ENCODE peak calls at places on chromosomes 13 and 19, in seven cellular contexts. B is cardiac fibroblast, V is lower lobe of right lung, H is LHCN-M2, Y is mesendoderm, R is left ventricle myocardium superior, M is NCI-H1930. S is an unnamed sample.

GRCh38 chr13:95552539-95553270 is at the start of gene CLDN10:
- DNase-seq in H (no peak), V (no peak), B (no peak), Y (peak), M (no peak), R (no peak), S (no peak)

GRCh38 chr13:24911135-24911524 is 147.2 kb downstream of the RNF17 start:
- DNase-seq in H (peak), Y (no peak), B (peak), M (no peak), V (no peak), R (no peak), S (no peak)

GRCh38 chr13:111637365-111637764 is 316.9 kb downstream of the TEX29 start:
- DNase-seq in M (no peak), V (no peak), R (no peak), B (no peak), H (no peak), Y (no peak), S (no peak)

GRCh38 chr19:2047449-2048103 is 3.5 kb downstream of the MKNK2 start:
- DNase-seq in R (peak), B (peak), H (peak), M (no peak), Y (no peak), V (peak), S (peak)

GRCh38 chr19:15107056-15108010 is at the start of gene SYDE1:
- DNase-seq in V (no peak), B (peak), R (peak), Y (peak), M (no peak), H (peak), S (peak)

GRCh38 chr19:28868836-28869235 is 344.1 kb downstream of the UQCRFS1 start:
- DNase-seq in M (no peak), R (no peak), B (no peak), H (no peak), V (no peak), Y (no peak), S (no peak)

GRCh38 chr19:18473003-18473705 is 35.2 kb upstream of the ISYNA1 start:
- DNase-seq in V (no peak), Y (no peak), R (no peak), B (no peak), H (no peak), M (no peak), S (no peak)

GRCh38 chr13:113930711-113931637 is 42.9 kb downstream of the C13orf46 start:
- DNase-seq in M (no peak), R (no peak), Y (no peak), V (no peak), H (peak), B (no peak), S (peak)

GRCh38 chr19:38228491-38229439 is 4.7 kb upstream of the DPF1 start:
- DNase-seq in M (no peak), V (no peak), B (no peak), H (no peak), Y (peak), R (peak), S (no peak)

GRCh38 chr13:52158629-52159158 is 703 bp downstream of the NEK3 start:
- DNase-seq in V (peak), H (peak), R (peak), B (peak), Y (peak), M (no peak), S (peak)

GRCh38 chr19:50311723-50312635 is 17.2 kb downstream of the KCNC3 start:
- DNase-seq in R (no peak), V (no peak), B (no peak), M (peak), Y (peak), H (no peak), S (no peak)

GRCh38 chr13:75938811-75939525 is 302.8 kb downstream of the LMO7 start:
- DNase-seq in Y (no peak), H (peak), M (no peak), R (no peak), V (no peak), B (peak), S (no peak)

GRCh38 chr19:17528610-17529009 is 17.2 kb downstream of the PGLS start:
- DNase-seq in M (no peak), V (no peak), Y (no peak), H (no peak), R (no peak), B (no peak), S (no peak)

GRCh38 chr19:2717638-2718541 is 3.3 kb downstream of the DIRAS1 start:
- DNase-seq in R (peak), V (peak), B (no peak), H (no peak), M (no peak), Y (no peak), S (no peak)

GRCh38 chr19:50008532-50008931 is 16.6 kb downstream of the VRK3 start:
- DNase-seq in H (no peak), M (peak), Y (peak), R (no peak), V (no peak), B (peak), S (no peak)

GRCh38 chr13:49240017-49240416 is 7.7 kb upstream of the CDADC1 start:
- DNase-seq in Y (peak), R (no peak), M (no peak), H (peak), B (peak), V (no peak), S (no peak)

GRCh38 chr13:111951982-111952565 is 114.9 kb upstream of the SOX1 start:
- DNase-seq in M (no peak), Y (no peak), B (no peak), H (no peak), V (no peak), R (no peak), S (no peak)

GRCh38 chr19:8269724-8270123 is 38.4 kb downstream of the CD320 start:
- DNase-seq in H (no peak), M (no peak), B (no peak), Y (no peak), R (no peak), V (no peak), S (no peak)

GRCh38 chr19:4758659-4759058 is 32.9 kb upstream of the FEM1A start:
- DNase-seq in B (no peak), H (no peak), Y (no peak), V (no peak), M (no peak), R (no peak), S (no peak)

GRCh38 chr13:84609716-84610115 is 727.4 kb upstream of the SLITRK1 start:
- DNase-seq in M (no peak), B (no peak), V (no peak), H (peak), Y (no peak), R (no peak), S (no peak)

GRCh38 chr13:113724780-113725315 is 34.2 kb upstream of the TMEM255B start:
- DNase-seq in Y (peak), B (peak), M (peak), R (peak), V (peak), H (peak), S (peak)

GRCh38 chr13:52348081-52348480 is 57.9 kb downstream of the THSD1 start:
- DNase-seq in R (no peak), H (peak), Y (no peak), M (no peak), B (peak), V (no peak), S (no peak)

GRCh38 chr19:48102870-48103751 is 7.5 kb downstream of the PLA2G4C start:
- DNase-seq in Y (peak), B (peak), M (peak), R (no peak), H (peak), V (no peak), S (no peak)

GRCh38 chr13:113845723-113846638 is 17.9 kb downstream of the GAS6 start:
- DNase-seq in M (no peak), H (no peak), R (no peak), V (no peak), B (no peak), Y (no peak), S (no peak)

GRCh38 chr13:77184455-77184854 is 142.4 kb downstream of the MYCBP2 start:
- DNase-seq in V (no peak), M (no peak), Y (no peak), B (no peak), R (no peak), H (no peak), S (no peak)

GRCh38 chr19:33704271-33704670 is 82.5 kb downstream of the CHST8 start:
- DNase-seq in M (no peak), R (no peak), V (no peak), Y (no peak), H (no peak), B (no peak), S (no peak)

GRCh38 chr19:13859361-13859880 is 17.5 kb upstream of the NANOS3 start:
- DNase-seq in H (no peak), M (no peak), B (peak), V (no peak), Y (peak), R (no peak), S (no peak)

S was measured in ureter.